ENCODE peak calls at places on chromosomes 2 and 18, in five cellular contexts. One of them, this sample, is unnamed.

GRCh38 chr2:134360750-134361487 is 107.0 kb downstream of the MGAT5 start:
- DNase-seq in frontal cortex: peak
- DNase-seq in activated CD4-positive, CD25-positive, alpha-beta regulatory T cell treated with anti-CD3 and anti-CD28 coated beads, Interleukin-2, amount 50 U/mL, for 72 hours: no peak
- DNase-seq in NCI-H1417: peak
- DNase-seq in fibroblast of pulmonary artery: peak
- DNase-seq in this sample: no peak

GRCh38 chr2:105142239-105142638 is 99.3 kb upstream of the GPR45 start:
- DNase-seq in fibroblast of pulmonary artery: no peak
- DNase-seq in NCI-H1417: no peak
- DNase-seq in frontal cortex: no peak
- DNase-seq in activated CD4-positive, CD25-positive, alpha-beta regulatory T cell treated with anti-CD3 and anti-CD28 coated beads, Interleukin-2, amount 50 U/mL, for 72 hours: no peak
- DNase-seq in this sample: no peak

GRCh38 chr18:9869713-9870430 is 15.9 kb upstream of the TXNDC2 start:
- DNase-seq in activated CD4-positive, CD25-positive, alpha-beta regulatory T cell treated with anti-CD3 and anti-CD28 coated beads, Interleukin-2, amount 50 U/mL, for 72 hours: no peak
- DNase-seq in frontal cortex: no peak
- DNase-seq in fibroblast of pulmonary artery: peak
- DNase-seq in NCI-H1417: no peak
- DNase-seq in this sample: no peak

GRCh38 chr18:45050712-45051639 is 370.3 kb downstream of the SETBP1 start:
- DNase-seq in NCI-H1417: peak
- DNase-seq in fibroblast of pulmonary artery: peak
- DNase-seq in activated CD4-positive, CD25-positive, alpha-beta regulatory T cell treated with anti-CD3 and anti-CD28 coated beads, Interleukin-2, amount 50 U/mL, for 72 hours: no peak
- DNase-seq in frontal cortex: no peak
- DNase-seq in this sample: no peak

GRCh38 chr2:238505119-238505891 is 78.6 kb downstream of the ASB1 start:
- DNase-seq in activated CD4-positive, CD25-positive, alpha-beta regulatory T cell treated with anti-CD3 and anti-CD28 coated beads, Interleukin-2, amount 50 U/mL, for 72 hours: peak
- DNase-seq in frontal cortex: no peak
- DNase-seq in NCI-H1417: no peak
- DNase-seq in fibroblast of pulmonary artery: peak
- DNase-seq in this sample: no peak

GRCh38 chr2:88199912-88200682 is 30.0 kb downstream of the THNSL2 start:
- DNase-seq in NCI-H1417: peak
- DNase-seq in fibroblast of pulmonary artery: no peak
- DNase-seq in activated CD4-positive, CD25-positive, alpha-beta regulatory T cell treated with anti-CD3 and anti-CD28 coated beads, Interleukin-2, amount 50 U/mL, for 72 hours: peak
- DNase-seq in frontal cortex: no peak
- DNase-seq in this sample: no peak

GRCh38 chr2:65142515-65142914 is 12.6 kb upstream of the RAB1A start:
- DNase-seq in NCI-H1417: no peak
- DNase-seq in fibroblast of pulmonary artery: peak
- DNase-seq in frontal cortex: no peak
- DNase-seq in activated CD4-positive, CD25-positive, alpha-beta regulatory T cell treated with anti-CD3 and anti-CD28 coated beads, Interleukin-2, amount 50 U/mL, for 72 hours: no peak
- DNase-seq in this sample: no peak

GRCh38 chr2:229282758-229283546 is 11.9 kb upstream of the PID1 start:
- DNase-seq in frontal cortex: no peak
- DNase-seq in activated CD4-positive, CD25-positive, alpha-beta regulatory T cell treated with anti-CD3 and anti-CD28 coated beads, Interleukin-2, amount 50 U/mL, for 72 hours: no peak
- DNase-seq in NCI-H1417: no peak
- DNase-seq in fibroblast of pulmonary artery: peak
- DNase-seq in this sample: no peak

GRCh38 chr2:7272180-7272579 is 355.0 kb downstream of the RNF144A start:
- DNase-seq in frontal cortex: no peak
- DNase-seq in NCI-H1417: no peak
- DNase-seq in fibroblast of pulmonary artery: no peak
- DNase-seq in activated CD4-positive, CD25-positive, alpha-beta regulatory T cell treated with anti-CD3 and anti-CD28 coated beads, Interleukin-2, amount 50 U/mL, for 72 hours: no peak
- DNase-seq in this sample: no peak

GRCh38 chr2:70714141-70714905 is 53.7 kb downstream of the ADD2 start:
- DNase-seq in frontal cortex: no peak
- DNase-seq in activated CD4-positive, CD25-positive, alpha-beta regulatory T cell treated with anti-CD3 and anti-CD28 coated beads, Interleukin-2, amount 50 U/mL, for 72 hours: no peak
- DNase-seq in fibroblast of pulmonary artery: no peak
- DNase-seq in NCI-H1417: no peak
- DNase-seq in this sample: no peak

GRCh38 chr2:121565389-121566250 is 34.9 kb downstream of the RNU4ATAC start:
- DNase-seq in frontal cortex: no peak
- DNase-seq in NCI-H1417: peak
- DNase-seq in fibroblast of pulmonary artery: no peak
- DNase-seq in activated CD4-positive, CD25-positive, alpha-beta regulatory T cell treated with anti-CD3 and anti-CD28 coated beads, Interleukin-2, amount 50 U/mL, for 72 hours: no peak
- DNase-seq in this sample: no peak

GRCh38 chr2:219429958-219430586 is 4.6 kb upstream of the SPEG start:
- DNase-seq in NCI-H1417: no peak
- DNase-seq in fibroblast of pulmonary artery: no peak
- DNase-seq in activated CD4-positive, CD25-positive, alpha-beta regulatory T cell treated with anti-CD3 and anti-CD28 coated beads, Interleukin-2, amount 50 U/mL, for 72 hours: no peak
- DNase-seq in frontal cortex: no peak
- DNase-seq in this sample: no peak

GRCh38 chr2:47632754-47633153 is 150.2 kb upstream of the MSH6 start:
- DNase-seq in NCI-H1417: no peak
- DNase-seq in frontal cortex: no peak
- DNase-seq in fibroblast of pulmonary artery: no peak
- DNase-seq in activated CD4-positive, CD25-positive, alpha-beta regulatory T cell treated with anti-CD3 and anti-CD28 coated beads, Interleukin-2, amount 50 U/mL, for 72 hours: no peak
- DNase-seq in this sample: no peak

GRCh38 chr2:149329470-149330126 is 789 bp upstream of the LYPD6 start:
- DNase-seq in NCI-H1417: peak
- DNase-seq in frontal cortex: peak
- DNase-seq in fibroblast of pulmonary artery: peak
- DNase-seq in activated CD4-positive, CD25-positive, alpha-beta regulatory T cell treated with anti-CD3 and anti-CD28 coated beads, Interleukin-2, amount 50 U/mL, for 72 hours: no peak
- DNase-seq in this sample: no peak

GRCh38 chr2:240163056-240163714 is 22.7 kb upstream of the OTOS start:
- DNase-seq in activated CD4-positive, CD25-positive, alpha-beta regulatory T cell treated with anti-CD3 and anti-CD28 coated beads, Interleukin-2, amount 50 U/mL, for 72 hours: no peak
- DNase-seq in frontal cortex: no peak
- DNase-seq in fibroblast of pulmonary artery: no peak
- DNase-seq in NCI-H1417: no peak
- DNase-seq in this sample: no peak

GRCh38 chr18:199214-199613 is 40.9 kb downstream of the USP14 start:
- DNase-seq in NCI-H1417: no peak
- DNase-seq in fibroblast of pulmonary artery: no peak
- DNase-seq in frontal cortex: no peak
- DNase-seq in activated CD4-positive, CD25-positive, alpha-beta regulatory T cell treated with anti-CD3 and anti-CD28 coated beads, Interleukin-2, amount 50 U/mL, for 72 hours: no peak
- DNase-seq in this sample: no peak

GRCh38 chr18:6561029-6561861 is 146.5 kb upstream of the L3MBTL4 start:
- DNase-seq in fibroblast of pulmonary artery: peak
- DNase-seq in activated CD4-positive, CD25-positive, alpha-beta regulatory T cell treated with anti-CD3 and anti-CD28 coated beads, Interleukin-2, amount 50 U/mL, for 72 hours: no peak
- DNase-seq in NCI-H1417: no peak
- DNase-seq in frontal cortex: no peak
- DNase-seq in this sample: no peak

GRCh38 chr2:47043142-47043890 is 111.8 kb downstream of the STPG4 start:
- DNase-seq in fibroblast of pulmonary artery: peak
- DNase-seq in activated CD4-positive, CD25-positive, alpha-beta regulatory T cell treated with anti-CD3 and anti-CD28 coated beads, Interleukin-2, amount 50 U/mL, for 72 hours: no peak
- DNase-seq in frontal cortex: no peak
- DNase-seq in NCI-H1417: no peak
- DNase-seq in this sample: no peak

GRCh38 chr2:234427081-234428058 is 69.5 kb downstream of the ARL4C start:
- DNase-seq in activated CD4-positive, CD25-positive, alpha-beta regulatory T cell treated with anti-CD3 and anti-CD28 coated beads, Interleukin-2, amount 50 U/mL, for 72 hours: no peak
- DNase-seq in NCI-H1417: no peak
- DNase-seq in frontal cortex: no peak
- DNase-seq in fibroblast of pulmonary artery: peak
- DNase-seq in this sample: no peak

GRCh38 chr18:23981369-23981768 is 33.2 kb upstream of the TTC39C start:
- DNase-seq in fibroblast of pulmonary artery: no peak
- DNase-seq in frontal cortex: no peak
- DNase-seq in activated CD4-positive, CD25-positive, alpha-beta regulatory T cell treated with anti-CD3 and anti-CD28 coated beads, Interleukin-2, amount 50 U/mL, for 72 hours: no peak
- DNase-seq in NCI-H1417: peak
- DNase-seq in this sample: no peak

GRCh38 chr2:48266698-48267097 is 263.3 kb upstream of the STON1 start:
- DNase-seq in fibroblast of pulmonary artery: no peak
- DNase-seq in NCI-H1417: no peak
- DNase-seq in activated CD4-positive, CD25-positive, alpha-beta regulatory T cell treated with anti-CD3 and anti-CD28 coated beads, Interleukin-2, amount 50 U/mL, for 72 hours: no peak
- DNase-seq in frontal cortex: no peak
- DNase-seq in this sample: no peak

GRCh38 chr2:200681731-200682130 is 95.9 kb downstream of the AOX1 start:
- DNase-seq in frontal cortex: no peak
- DNase-seq in NCI-H1417: no peak
- DNase-seq in fibroblast of pulmonary artery: peak
- DNase-seq in activated CD4-positive, CD25-positive, alpha-beta regulatory T cell treated with anti-CD3 and anti-CD28 coated beads, Interleukin-2, amount 50 U/mL, for 72 hours: no peak
- DNase-seq in this sample: no peak

GRCh38 chr2:7895356-7895755 is 786.5 kb upstream of the ID2 start:
- DNase-seq in frontal cortex: no peak
- DNase-seq in activated CD4-positive, CD25-positive, alpha-beta regulatory T cell treated with anti-CD3 and anti-CD28 coated beads, Interleukin-2, amount 50 U/mL, for 72 hours: no peak
- DNase-seq in fibroblast of pulmonary artery: no peak
- DNase-seq in NCI-H1417: no peak
- DNase-seq in this sample: no peak

GRCh38 chr2:238101891-238102841 is 2.0 kb downstream of the ESPNL start:
- DNase-seq in fibroblast of pulmonary artery: no peak
- DNase-seq in frontal cortex: no peak
- DNase-seq in activated CD4-positive, CD25-positive, alpha-beta regulatory T cell treated with anti-CD3 and anti-CD28 coated beads, Interleukin-2, amount 50 U/mL, for 72 hours: no peak
- DNase-seq in NCI-H1417: peak
- DNase-seq in this sample: no peak

GRCh38 chr2:65240657-65241056 is 13.0 kb downstream of the ACTR2 start:
- DNase-seq in fibroblast of pulmonary artery: peak
- DNase-seq in activated CD4-positive, CD25-positive, alpha-beta regulatory T cell treated with anti-CD3 and anti-CD28 coated beads, Interleukin-2, amount 50 U/mL, for 72 hours: no peak
- DNase-seq in frontal cortex: no peak
- DNase-seq in NCI-H1417: no peak
- DNase-seq in this sample: no peak

This sample was measured in CMK.